ENCODE peak calls at places on chromosome 16, in nine cellular contexts. N is prostate gland; E is CD8-positive, alpha-beta memory T cell; V is psoas muscle; Q is lower lobe of right lung; W is uterus; M is upper lobe of left lung; H is fibroblast of lung; F is H1. Y is an unnamed sample.
A peak's percentile ranks its signal among the peaks of the same experiment; 100 is the strongest.

GRCh38 chr16:73390491-73390890 is 342.6 kb upstream of the ZFHX3 start:
- DNase-seq in N (no peak), E (no peak), V (no peak), Q (no peak), W (no peak), M (no peak), H (no peak), F (no peak), Y (no peak)

GRCh38 chr16:716250-716607 is 1.3 kb downstream of the METRN start:
- DNase-seq in N (no peak), E (no peak), V (no peak), Q (no peak), W (no peak), M (no peak), H (peak; percentile 54), F (no peak), Y (no peak)

GRCh38 chr16:20866792-20867191 is 33.4 kb downstream of the DCUN1D3 start:
- DNase-seq in N (no peak), E (no peak), V (no peak), Q (no peak), W (no peak), M (no peak), H (peak; percentile 42), F (no peak), Y (no peak)

GRCh38 chr16:66516172-66516807 is 33.6 kb downstream of the TK2 start:
- DNase-seq in N (no peak), E (no peak), V (no peak), Q (no peak), W (no peak), M (no peak), H (no peak), F (no peak), Y (no peak)

GRCh38 chr16:83967838-83968482 is at the start of gene NECAB2:
- DNase-seq in N (no peak), E (no peak), V (peak; percentile 73), Q (peak; percentile 66), W (no peak), M (no peak), H (no peak), F (no peak), Y (no peak)

GRCh38 chr16:84065536-84066132 is 23.0 kb upstream of the SLC38A8 start:
- DNase-seq in N (peak; percentile 47), E (peak; percentile 14), V (no peak), Q (no peak), W (no peak), M (peak; percentile 48), H (peak; percentile 65), F (no peak), Y (no peak)

GRCh38 chr16:5323284-5323683 is 225.7 kb upstream of the EEF2KMT start:
- DNase-seq in N (no peak), E (no peak), V (no peak), Q (no peak), W (no peak), M (no peak), H (no peak), F (peak; percentile 46), Y (no peak)

GRCh38 chr16:49277386-49277742 is 4.3 kb downstream of the CBLN1 start:
- DNase-seq in N (no peak), E (no peak), V (no peak), Q (no peak), W (no peak), M (no peak), H (no peak), F (no peak), Y (no peak)

GRCh38 chr16:88533381-88533831 is 36.8 kb upstream of the ZC3H18 start:
- DNase-seq in N (no peak), E (no peak), V (peak; percentile 60), Q (peak; percentile 57), W (no peak), M (no peak), H (peak; percentile 50), F (no peak), Y (no peak)

GRCh38 chr16:62167551-62167950 is 131.3 kb upstream of the CDH8 start:
- DNase-seq in N (no peak), E (no peak), V (no peak), Q (no peak), W (no peak), M (no peak), H (no peak), F (no peak), Y (no peak)

GRCh38 chr16:72120026-72120425 is 26.4 kb downstream of the DHX38 start:
- DNase-seq in N (no peak), E (no peak), V (no peak), Q (no peak), W (no peak), M (no peak), H (no peak), F (no peak), Y (no peak)

GRCh38 chr16:76277099-76278030 is at the start of gene CNTNAP4:
- DNase-seq in N (no peak), E (no peak), V (peak; percentile 52), Q (no peak), W (no peak), M (no peak), H (peak; percentile 6), F (no peak), Y (no peak)

GRCh38 chr16:21190013-21190412 is 21.4 kb downstream of the ZP2 start:
- DNase-seq in N (no peak), E (no peak), V (no peak), Q (no peak), W (no peak), M (no peak), H (no peak), F (no peak), Y (no peak)

GRCh38 chr16:77794586-77794985 is 6.2 kb downstream of the VAT1L start:
- DNase-seq in N (no peak), E (no peak), V (no peak), Q (no peak), W (no peak), M (no peak), H (peak; percentile 79), F (no peak), Y (no peak)

GRCh38 chr16:3458852-3459361 is 15.4 kb downstream of the NAA60 start:
- DNase-seq in N (no peak), E (peak; percentile 37), V (no peak), Q (no peak), W (no peak), M (peak; percentile 53), H (peak; percentile 39), F (no peak), Y (no peak)

GRCh38 chr16:3460121-3460520 is 16.6 kb downstream of the NAA60 start:
- DNase-seq in N (no peak), E (no peak), V (no peak), Q (no peak), W (no peak), M (no peak), H (no peak), F (no peak), Y (no peak)

GRCh38 chr16:3461120-3461519 is 17.6 kb downstream of the NAA60 start:
- DNase-seq in N (no peak), E (peak; percentile 80), V (no peak), Q (no peak), W (no peak), M (no peak), H (no peak), F (no peak), Y (no peak)

GRCh38 chr16:3459401-3460090 is 16.1 kb downstream of the NAA60 start:
- DNase-seq in N (no peak), E (peak; percentile 62), V (no peak), Q (no peak), W (no peak), M (no peak), H (no peak), F (no peak), Y (no peak)

GRCh38 chr16:3460585-3460984 is 17.1 kb downstream of the NAA60 start:
- DNase-seq in N (no peak), E (no peak), V (no peak), Q (no peak), W (no peak), M (no peak), H (no peak), F (no peak), Y (no peak)
- H3K4me3 ChIP-seq in N (no peak overlapping the region), E (no peak overlapping the region), V (no peak overlapping the region), Q (no peak overlapping the region), W (no peak overlapping the region), M (no peak overlapping the region), H (no peak overlapping the region), F (no peak overlapping the region), Y (no peak overlapping the region)

DNA sequence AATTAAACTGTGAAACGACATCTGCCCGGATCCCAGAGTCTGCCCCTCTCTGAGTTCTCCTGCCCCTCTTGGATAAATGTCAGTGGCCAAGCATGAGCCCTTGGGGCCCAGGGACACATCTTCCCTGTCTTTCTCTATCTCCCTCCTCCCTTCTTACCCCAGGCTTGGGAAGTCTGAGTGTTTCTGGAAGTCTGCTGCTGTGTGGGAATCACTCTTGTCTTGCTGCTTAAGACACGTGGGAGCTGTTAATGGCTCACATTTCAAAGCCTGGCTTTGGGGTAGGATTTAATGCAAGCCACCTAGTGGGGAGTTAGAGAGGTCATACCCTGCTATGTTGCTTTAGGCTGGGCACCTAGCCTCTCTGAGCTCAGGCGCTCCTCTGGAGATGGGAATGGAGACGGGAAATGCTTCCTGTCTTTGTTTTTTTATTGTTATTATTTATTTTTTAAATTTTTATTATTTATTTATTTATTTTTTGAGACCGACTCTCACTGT is 218.5 kb upstream of the CIBAR2 start:
- DNase-seq in N (peak; percentile 23), E (peak; percentile 45), V (peak; percentile 45), Q (no peak), W (no peak), M (no peak), H (peak; percentile 85), F (no peak), Y (no peak)
- H3K4me1 ChIP-seq in N (peaks cover 15% of the 10 kb centered on the region), E (peaks cover 18% of the 10 kb centered on the region), V (peaks cover 27% of the 10 kb centered on the region), Q (peaks cover 33% of the 10 kb centered on the region), W (peaks cover 4% of the 10 kb centered on the region), M (peaks cover 31% of the 10 kb centered on the region), H (no peaks in the 10 kb centered on the region), F (peaks cover 39% of the 10 kb centered on the region), Y (peaks cover 56% of the 10 kb centered on the region)

GRCh38 chr16:14370736-14371234 is 259.3 kb downstream of the PARN start:
- DNase-seq in N (no peak), E (no peak), V (no peak), Q (no peak), W (no peak), M (no peak), H (no peak), F (no peak), Y (no peak)
- H3K4me3 ChIP-seq in N (no peak overlapping the region), E (no peak overlapping the region), V (no peak overlapping the region), Q (no peak overlapping the region), W (no peak overlapping the region), M (no peak overlapping the region), H (no peak overlapping the region), F (no peak overlapping the region), Y (no peak overlapping the region)

DNA sequence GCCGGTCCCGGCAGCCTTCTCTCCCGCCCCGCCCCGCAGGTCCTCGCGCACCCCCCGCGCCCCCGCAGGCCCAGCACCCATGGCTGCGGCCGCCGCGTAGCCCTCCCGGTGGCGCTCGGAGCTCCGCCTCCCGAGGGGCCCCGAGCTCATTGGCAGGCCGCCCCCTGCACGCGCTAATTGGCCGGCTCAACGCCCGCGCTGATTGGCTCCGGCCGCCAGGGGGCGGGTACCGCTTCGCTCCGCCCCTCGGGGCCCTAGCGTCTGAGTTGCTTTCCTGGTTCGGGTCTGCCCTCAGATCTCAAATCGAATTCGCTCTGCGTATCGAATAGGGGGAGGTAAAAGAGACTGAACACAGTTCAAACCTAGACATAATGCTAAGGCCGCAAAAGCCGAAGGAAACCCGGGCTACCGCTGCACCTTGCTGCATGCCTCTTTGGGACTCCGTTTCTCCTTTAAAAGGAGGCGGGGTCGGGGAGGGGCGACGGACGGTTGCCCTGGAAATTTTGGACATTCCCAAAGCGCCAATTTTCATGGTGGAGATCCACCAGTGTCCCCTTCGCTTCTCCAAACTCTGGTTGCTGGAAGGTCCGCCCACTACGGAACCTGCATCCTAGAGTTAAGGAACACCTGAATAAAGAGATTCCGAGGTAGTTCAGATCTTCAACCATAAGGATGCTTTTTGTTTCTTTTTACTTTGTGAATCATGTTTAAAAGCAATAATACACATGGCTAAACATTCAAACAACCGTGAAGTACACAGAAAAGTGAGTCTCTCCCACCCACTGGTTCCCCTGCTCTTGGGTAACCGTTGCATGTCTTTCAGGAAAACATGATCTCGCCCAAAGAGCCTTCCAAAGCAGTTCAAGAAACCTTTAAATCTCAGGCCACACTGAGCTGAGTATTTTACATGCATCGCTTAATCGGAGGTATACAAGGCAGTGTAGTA is at the start of gene DEXI:
- DNase-seq in N (peak; percentile 92), E (peak; percentile 95), V (peak; percentile 98), Q (peak; percentile 95), W (peak; percentile 97), M (peak; percentile 95), H (peak; percentile 86), F (peak; percentile 56), Y (peak; percentile 59)
- H3K4me1 ChIP-seq in N (peaks cover 14% of the 10 kb centered on the region), E (peaks cover 76% of the 10 kb centered on the region), V (peaks cover 57% of the 10 kb centered on the region), Q (peaks cover 75% of the 10 kb centered on the region), W (peaks cover 44% of the 10 kb centered on the region), M (peaks cover 62% of the 10 kb centered on the region), H (peaks cover 6% of the 10 kb centered on the region), F (peaks cover 19% of the 10 kb centered on the region), Y (peaks cover 83% of the 10 kb centered on the region)

Y was measured in esophagus squamous epithelium.